ENCODE peak calls at places on chromosomes 6 and 20, in seven cellular contexts. D is tibial artery, F is AG10803, R is PC-3, Z is endothelial cell, C is breast epithelium, X is right lobe of liver. O is an unnamed sample.

GRCh38 chr20:50029697-50030428 is 47.1 kb downstream of the SNAI1 start:
- DNase-seq in R (peak; percentile 83), D (peak; percentile 78), Z (no peak), X (peak; percentile 78), C (no peak), F (peak; percentile 97), O (no peak)

GRCh38 chr6:138104618-138105213 is 2.5 kb downstream of the PERP start:
- DNase-seq in Z (no peak), C (no peak), X (no peak), F (no peak), R (no peak), D (no peak), O (no peak)

GRCh38 chr6:73854998-73855718 is 159.2 kb downstream of the CD109 start:
- DNase-seq in F (peak; percentile 81), R (peak; percentile 76), C (no peak), Z (peak; percentile 33), D (no peak), X (no peak), O (no peak)

GRCh38 chr6:41356838-41357237 is 21.4 kb downstream of the NCR2 start:
- DNase-seq in F (no peak), Z (no peak), C (no peak), D (no peak), X (no peak), R (peak; percentile 12), O (no peak)

GRCh38 chr6:147802400-147802799 is 293.9 kb downstream of the SAMD5 start:
- DNase-seq in Z (no peak), C (no peak), X (no peak), R (no peak), F (no peak), D (no peak), O (no peak)

GRCh38 chr6:144343736-144344428 is 58.7 kb downstream of the UTRN start:
- DNase-seq in F (no peak), Z (no peak), D (no peak), X (no peak), C (no peak), R (no peak), O (no peak)

GRCh38 chr6:25943887-25944286 is 13.4 kb upstream of the SLC17A2 start:
- DNase-seq in R (no peak), F (no peak), X (no peak), D (no peak), Z (no peak), C (no peak), O (no peak)

GRCh38 chr6:81731814-81732213 is 20.7 kb downstream of the TENT5A start:
- DNase-seq in F (peak; percentile 64), R (peak; percentile 25), X (no peak), C (no peak), D (no peak), Z (no peak), O (no peak)

GRCh38 chr6:119444642-119445557 is 95.3 kb upstream of the MAN1A1 start:
- DNase-seq in D (no peak), R (no peak), X (no peak), C (no peak), Z (no peak), F (no peak), O (no peak)

DNA sequence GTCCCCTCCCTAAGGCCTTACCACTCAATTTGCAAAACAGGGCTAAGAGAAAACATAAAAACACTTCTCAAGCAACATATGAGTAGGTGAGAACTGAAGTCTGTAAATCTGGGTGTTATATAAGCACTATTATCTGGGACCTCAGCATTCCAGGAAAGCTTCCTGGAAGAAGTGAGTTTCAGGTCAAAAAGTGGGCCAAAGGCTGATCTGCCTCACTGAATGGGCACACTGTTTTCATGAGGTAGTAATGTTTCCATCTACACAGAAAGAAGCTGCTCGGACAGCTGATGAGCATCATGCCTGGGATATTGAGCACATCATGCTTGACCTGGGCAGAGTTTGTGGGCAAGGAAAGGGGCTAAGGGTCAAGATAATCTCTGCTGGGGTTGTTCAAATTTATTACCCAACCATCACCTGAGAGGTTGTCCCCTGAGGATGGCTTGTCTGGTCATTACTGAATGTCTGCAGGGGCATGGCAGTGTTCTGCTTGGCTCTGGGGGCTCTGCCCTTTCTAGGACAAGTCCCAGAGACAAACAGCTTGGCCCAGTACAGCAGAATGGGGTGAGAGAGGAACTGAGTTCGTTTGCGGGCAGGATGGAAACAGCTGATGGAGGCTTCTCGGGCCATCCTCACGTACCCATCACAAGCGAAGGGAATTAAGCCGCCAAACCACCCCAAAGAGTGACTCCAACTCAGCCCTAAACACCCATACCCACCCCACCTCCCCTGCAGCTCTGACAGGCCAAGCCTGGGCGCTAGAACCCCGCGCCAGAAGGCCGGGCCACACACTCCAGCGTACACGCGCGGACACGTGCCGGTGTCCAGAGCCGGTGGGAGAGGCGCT is 1.2 kb upstream of the SYNJ2 start:
- DNase-seq in R (no peak), X (no peak), F (no peak), C (no peak), Z (no peak), D (no peak), O (no peak)
- TF ChIP-seq CTCF in R (no peak), X (no peak), F (no peak), C (no peak), Z (no peak), D (no peak), O (no peak)

GRCh38 chr6:149545258-149545753 is 537 bp downstream of the PPIL4 start:
- DNase-seq in D (no peak), R (peak; percentile 28), C (peak; percentile 45), X (peak; percentile 31), F (peak; percentile 75), Z (peak; percentile 44), O (no peak)
- TF ChIP-seq CTCF in D (no peak), R (no peak), C (no peak), X (no peak), F (peak; percentile 36), Z (no peak), O (no peak)

DNA sequence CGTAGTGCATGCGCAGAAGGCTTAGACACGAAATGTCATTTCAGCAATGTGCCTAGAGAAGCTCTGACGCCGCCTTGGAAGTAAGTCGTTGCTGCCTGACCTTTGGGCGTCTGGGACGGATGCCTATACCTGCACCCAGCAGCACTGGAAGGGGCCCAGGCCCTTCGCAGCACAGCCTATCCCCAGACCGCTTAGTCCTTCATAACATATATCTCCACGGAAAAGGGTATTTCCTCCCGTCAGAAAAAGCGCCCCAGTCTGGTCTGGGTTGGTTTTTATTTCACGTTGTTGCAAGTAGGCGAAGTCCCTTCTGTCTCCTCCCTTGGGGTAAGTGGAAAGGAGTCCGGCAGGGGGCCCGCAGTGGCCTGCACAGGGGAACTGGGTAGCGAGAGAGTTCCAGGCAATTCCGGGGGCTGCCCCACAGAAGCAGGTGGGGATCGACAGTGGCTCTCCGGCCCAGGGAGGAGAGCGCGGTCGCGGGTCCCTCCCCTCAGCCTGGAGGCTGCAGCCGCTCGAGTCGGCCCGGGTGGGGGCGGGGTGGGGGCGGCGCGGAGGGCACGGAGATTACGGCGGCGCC is 558 bp upstream of the EYA4 start:
- DNase-seq in X (no peak), F (no peak), D (no peak), C (no peak), Z (peak; percentile 55), R (peak; percentile 55), O (peak; percentile 75)
- TF ChIP-seq CTCF in X (no peak), F (no peak), D (no peak), C (no peak), Z (no peak), R (peak; percentile 34), O (peak; percentile 56)

GRCh38 chr6:31738048-31738979 is 1.5 kb upstream of the MSH5 start:
- DNase-seq in X (peak; percentile 62), F (peak; percentile 80), C (peak; percentile 74), D (peak; percentile 56), R (peak; percentile 73), Z (no peak), O (no peak)
- TF ChIP-seq CTCF in X (peak; percentile 9), F (peak; percentile 32), C (no peak), D (no peak), R (peak; percentile 31), Z (no peak), O (peak; percentile 37)

GRCh38 chr20:10219452-10219791 is 792 bp downstream of the SNAP25 start:
- DNase-seq in C (peak; percentile 44), D (peak; percentile 63), R (peak; percentile 70), X (peak; percentile 83), Z (peak; percentile 93), F (peak; percentile 42), O (peak; percentile 92)
- TF ChIP-seq CTCF in C (no peak), D (no peak), R (no peak), X (no peak), Z (no peak), F (no peak), O (peak; percentile 32)

GRCh38 chr6:68968301-68968649 is 333.2 kb downstream of the ADGRB3 start:
- DNase-seq in Z (no peak), R (no peak), X (no peak), F (no peak), C (no peak), D (no peak), O (no peak)
- TF ChIP-seq CTCF in Z (peak; percentile 45), R (no peak), X (no peak), F (no peak), C (no peak), D (no peak), O (peak; percentile 9)

DNA sequence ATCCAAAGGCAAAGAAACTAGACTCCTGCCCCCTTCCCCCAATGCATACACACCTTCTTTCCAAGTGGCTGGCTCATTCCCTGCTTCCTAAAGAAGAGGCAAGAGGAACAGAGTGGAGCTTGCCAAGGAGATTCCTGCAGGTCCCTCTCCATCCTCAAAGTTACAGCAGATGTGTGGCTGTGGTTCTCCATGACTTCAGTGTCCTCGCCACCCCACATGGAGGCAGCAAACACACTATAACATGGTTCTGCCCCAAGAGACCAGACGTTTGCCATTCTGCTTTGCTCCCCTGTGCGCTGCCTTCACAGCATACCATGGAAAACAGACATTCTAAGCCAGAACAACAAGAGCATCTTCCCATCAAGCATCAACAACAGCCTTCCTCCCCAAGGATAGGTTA is 84.4 kb downstream of the BACH2 start:
- DNase-seq in D (no peak), R (no peak), X (no peak), Z (no peak), C (no peak), F (no peak), O (no peak)
- TF ChIP-seq CTCF in D (no peak), R (no peak), X (no peak), Z (no peak), C (no peak), F (no peak), O (no peak)

GRCh38 chr6:70955441-70956190 is 1.2 kb downstream of the B3GAT2 start:
- DNase-seq in R (peak; percentile 73), D (peak; percentile 73), C (peak; percentile 59), Z (peak; percentile 96), X (peak; percentile 89), F (peak; percentile 54), O (peak; percentile 92)
- TF ChIP-seq CTCF in R (peak; percentile 73), D (peak; percentile 78), C (peak; percentile 45), Z (peak; percentile 97), X (peak; percentile 87), F (peak; percentile 67), O (peak; percentile 95)

GRCh38 chr20:60036346-60037119 is 78.3 kb downstream of the CDH26 start:
- DNase-seq in C (no peak), X (no peak), F (no peak), Z (no peak), D (no peak), R (no peak), O (no peak)

GRCh38 chr20:60038400-60038799 is 80.2 kb downstream of the CDH26 start:
- DNase-seq in Z (no peak), D (no peak), R (no peak), C (no peak), F (peak; percentile 14), X (no peak), O (no peak)

GRCh38 chr20:60039526-60039925 is 81.3 kb downstream of the CDH26 start:
- DNase-seq in D (no peak), F (no peak), C (no peak), R (no peak), X (no peak), Z (no peak), O (no peak)

GRCh38 chr20:60035486-60035885 is 77.3 kb downstream of the CDH26 start:
- DNase-seq in R (no peak), F (no peak), C (no peak), D (no peak), X (no peak), Z (no peak), O (no peak)

GRCh38 chr20:60037120-60037499 is 78.9 kb downstream of the CDH26 start:
- DNase-seq in R (peak; percentile 45), D (no peak), X (no peak), Z (no peak), F (peak; percentile 33), C (no peak), O (no peak)
- TF ChIP-seq CTCF in R (peak; percentile 48), D (no peak), X (no peak), Z (no peak), F (peak; percentile 39), C (no peak), O (peak; percentile 30)